ENCODE peak calls at places on chromosomes 12 and 14, in seven cellular contexts. One of them, this sample, is unnamed.

GRCh38 chr12:130576286-130576933 is 139.7 kb downstream of the RIMBP2 start:
- DNase-seq in tibial nerve: no peak
- DNase-seq in lung: no peak
- DNase-seq in bronchial epithelial cell: no peak
- DNase-seq in HFF-Myc: no peak
- DNase-seq in CD8-positive, alpha-beta T cell: no peak
- DNase-seq in astrocyte of the spinal cord: no peak
- DNase-seq in this sample: no peak

GRCh38 chr12:47222960-47223847 is 143.4 kb upstream of the AMIGO2 start:
- DNase-seq in tibial nerve: no peak
- DNase-seq in lung: no peak
- DNase-seq in bronchial epithelial cell: no peak
- DNase-seq in HFF-Myc: no peak
- DNase-seq in CD8-positive, alpha-beta T cell: no peak
- DNase-seq in astrocyte of the spinal cord: peak; percentile 25
- DNase-seq in this sample: no peak

GRCh38 chr14:73221945-73222344 is 15.4 kb upstream of the PAPLN start:
- DNase-seq in tibial nerve: no peak
- DNase-seq in lung: no peak
- DNase-seq in bronchial epithelial cell: no peak
- DNase-seq in HFF-Myc: no peak
- DNase-seq in CD8-positive, alpha-beta T cell: no peak
- DNase-seq in astrocyte of the spinal cord: no peak
- DNase-seq in this sample: no peak

GRCh38 chr14:100306506-100307214 is 416 bp upstream of the SLC25A29 start:
- DNase-seq in tibial nerve: peak; percentile 81
- DNase-seq in lung: peak; percentile 82
- DNase-seq in bronchial epithelial cell: peak; percentile 40
- DNase-seq in HFF-Myc: no peak
- DNase-seq in CD8-positive, alpha-beta T cell: peak; percentile 67
- DNase-seq in astrocyte of the spinal cord: peak; percentile 78
- DNase-seq in this sample: peak; percentile 81

GRCh38 chr14:58807271-58807670 is 169.5 kb downstream of the DACT1 start:
- DNase-seq in tibial nerve: no peak
- DNase-seq in lung: no peak
- DNase-seq in bronchial epithelial cell: no peak
- DNase-seq in HFF-Myc: no peak
- DNase-seq in CD8-positive, alpha-beta T cell: no peak
- DNase-seq in astrocyte of the spinal cord: no peak
- DNase-seq in this sample: no peak

GRCh38 chr14:99476864-99477263 is 3.8 kb downstream of the SETD3 start:
- DNase-seq in tibial nerve: no peak
- DNase-seq in lung: no peak
- DNase-seq in bronchial epithelial cell: peak; percentile 68
- DNase-seq in HFF-Myc: no peak
- DNase-seq in CD8-positive, alpha-beta T cell: no peak
- DNase-seq in astrocyte of the spinal cord: no peak
- DNase-seq in this sample: peak; percentile 10

GRCh38 chr12:2236501-2237294 is 183.9 kb downstream of the CACNA1C start:
- DNase-seq in tibial nerve: no peak
- DNase-seq in lung: no peak
- DNase-seq in bronchial epithelial cell: no peak
- DNase-seq in HFF-Myc: no peak
- DNase-seq in CD8-positive, alpha-beta T cell: no peak
- DNase-seq in astrocyte of the spinal cord: no peak
- DNase-seq in this sample: no peak

GRCh38 chr12:5554711-5555110 is 122.8 kb downstream of the NTF3 start:
- DNase-seq in tibial nerve: no peak
- DNase-seq in lung: no peak
- DNase-seq in bronchial epithelial cell: no peak
- DNase-seq in HFF-Myc: peak; percentile 69
- DNase-seq in CD8-positive, alpha-beta T cell: no peak
- DNase-seq in astrocyte of the spinal cord: peak; percentile 30
- DNase-seq in this sample: no peak

GRCh38 chr12:52814710-52815155 is 817 bp upstream of the KRT4 start:
- DNase-seq in tibial nerve: no peak
- DNase-seq in lung: no peak
- DNase-seq in bronchial epithelial cell: no peak
- DNase-seq in HFF-Myc: no peak
- DNase-seq in CD8-positive, alpha-beta T cell: no peak
- DNase-seq in astrocyte of the spinal cord: no peak
- DNase-seq in this sample: no peak

GRCh38 chr14:72743626-72744025 is 150.3 kb downstream of the DPF3 start:
- DNase-seq in tibial nerve: no peak
- DNase-seq in lung: peak; percentile 18
- DNase-seq in bronchial epithelial cell: no peak
- DNase-seq in HFF-Myc: no peak
- DNase-seq in CD8-positive, alpha-beta T cell: no peak
- DNase-seq in astrocyte of the spinal cord: peak; percentile 3
- DNase-seq in this sample: no peak

GRCh38 chr12:51820721-51821422 is 27.6 kb downstream of the FIGNL2 start:
- DNase-seq in tibial nerve: no peak
- DNase-seq in lung: no peak
- DNase-seq in bronchial epithelial cell: no peak
- DNase-seq in HFF-Myc: no peak
- DNase-seq in CD8-positive, alpha-beta T cell: peak; percentile 78
- DNase-seq in astrocyte of the spinal cord: peak; percentile 38
- DNase-seq in this sample: no peak

GRCh38 chr14:95470942-95471499 is 45.4 kb downstream of the SYNE3 start:
- DNase-seq in tibial nerve: no peak
- DNase-seq in lung: no peak
- DNase-seq in bronchial epithelial cell: no peak
- DNase-seq in HFF-Myc: no peak
- DNase-seq in CD8-positive, alpha-beta T cell: no peak
- DNase-seq in astrocyte of the spinal cord: no peak
- DNase-seq in this sample: no peak

GRCh38 chr12:544941-545635 is 85.3 kb downstream of the B4GALNT3 start:
- DNase-seq in tibial nerve: no peak
- DNase-seq in lung: no peak
- DNase-seq in bronchial epithelial cell: no peak
- DNase-seq in HFF-Myc: no peak
- DNase-seq in CD8-positive, alpha-beta T cell: no peak
- DNase-seq in astrocyte of the spinal cord: no peak
- DNase-seq in this sample: no peak

DNA sequence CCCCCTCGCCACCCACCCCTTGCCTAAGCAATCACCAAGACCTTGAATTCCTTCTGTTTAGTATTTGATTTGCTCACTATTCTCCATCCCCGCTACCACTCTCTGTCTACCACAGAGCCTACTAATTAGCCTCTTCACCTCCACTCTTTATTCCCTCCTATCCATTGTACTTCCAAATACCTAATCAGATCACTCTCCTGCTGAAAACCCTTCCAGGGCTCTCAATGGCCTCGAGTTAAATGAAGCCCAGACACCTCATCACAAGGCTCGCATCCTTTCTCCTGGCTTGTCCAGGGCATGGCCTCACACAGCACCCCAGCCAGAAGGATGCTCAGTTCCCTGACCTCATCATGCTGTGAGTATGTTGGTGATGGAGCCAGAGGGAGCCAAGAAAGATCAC is 71.5 kb upstream of the PRMT8 start:
- DNase-seq in tibial nerve: no peak
- DNase-seq in lung: no peak
- DNase-seq in bronchial epithelial cell: no peak
- DNase-seq in HFF-Myc: no peak
- DNase-seq in CD8-positive, alpha-beta T cell: no peak
- DNase-seq in astrocyte of the spinal cord: no peak
- DNase-seq in this sample: no peak
- TF ChIP-seq CTCF in tibial nerve: no peak
- TF ChIP-seq CTCF in lung: no peak
- TF ChIP-seq CTCF in bronchial epithelial cell: no peak
- TF ChIP-seq CTCF in HFF-Myc: no peak
- TF ChIP-seq CTCF in CD8-positive, alpha-beta T cell: no peak
- TF ChIP-seq CTCF in astrocyte of the spinal cord: no peak
- TF ChIP-seq CTCF in this sample: no peak

GRCh38 chr14:60220917-60221316 is 28.1 kb upstream of the PPM1A start:
- DNase-seq in tibial nerve: no peak
- DNase-seq in lung: no peak
- DNase-seq in bronchial epithelial cell: no peak
- DNase-seq in HFF-Myc: no peak
- DNase-seq in CD8-positive, alpha-beta T cell: no peak
- DNase-seq in astrocyte of the spinal cord: no peak
- DNase-seq in this sample: no peak
- TF ChIP-seq CTCF in tibial nerve: no peak
- TF ChIP-seq CTCF in lung: no peak
- TF ChIP-seq CTCF in bronchial epithelial cell: no peak
- TF ChIP-seq CTCF in HFF-Myc: no peak
- TF ChIP-seq CTCF in CD8-positive, alpha-beta T cell: no peak
- TF ChIP-seq CTCF in astrocyte of the spinal cord: no peak
- TF ChIP-seq CTCF in this sample: no peak

DNA sequence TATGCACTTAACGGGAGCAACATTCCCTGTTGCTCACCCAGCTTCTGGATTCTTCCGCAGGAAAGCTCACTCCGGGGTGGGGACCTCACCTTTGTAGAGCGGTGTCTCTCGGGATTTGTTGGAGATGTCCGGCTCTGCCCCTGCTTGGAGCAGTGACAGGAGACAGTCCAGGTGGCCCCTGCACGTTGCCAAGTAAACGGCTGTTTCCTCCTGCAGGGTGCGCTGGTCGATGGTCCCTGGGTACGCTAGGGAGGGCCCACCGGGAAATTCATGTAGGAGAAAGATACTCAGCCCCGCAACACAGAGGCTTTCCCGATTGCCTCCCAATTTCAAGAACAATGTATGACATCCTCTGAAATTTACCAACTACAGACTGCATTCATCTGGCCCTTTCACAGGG is 23.1 kb downstream of the ASB2 start:
- DNase-seq in tibial nerve: no peak
- DNase-seq in lung: no peak
- DNase-seq in bronchial epithelial cell: no peak
- DNase-seq in HFF-Myc: no peak
- DNase-seq in CD8-positive, alpha-beta T cell: no peak
- DNase-seq in astrocyte of the spinal cord: no peak
- DNase-seq in this sample: no peak
- TF ChIP-seq CTCF in tibial nerve: no peak
- TF ChIP-seq CTCF in lung: no peak
- TF ChIP-seq CTCF in bronchial epithelial cell: no peak
- TF ChIP-seq CTCF in HFF-Myc: no peak
- TF ChIP-seq CTCF in CD8-positive, alpha-beta T cell: no peak
- TF ChIP-seq CTCF in astrocyte of the spinal cord: no peak
- TF ChIP-seq CTCF in this sample: no peak

GRCh38 chr14:54794148-54794547 is 108.5 kb downstream of the GCH1 start:
- DNase-seq in tibial nerve: no peak
- DNase-seq in lung: no peak
- DNase-seq in bronchial epithelial cell: no peak
- DNase-seq in HFF-Myc: no peak
- DNase-seq in CD8-positive, alpha-beta T cell: no peak
- DNase-seq in astrocyte of the spinal cord: no peak
- DNase-seq in this sample: no peak
- TF ChIP-seq CTCF in tibial nerve: no peak
- TF ChIP-seq CTCF in lung: no peak
- TF ChIP-seq CTCF in bronchial epithelial cell: no peak
- TF ChIP-seq CTCF in HFF-Myc: no peak
- TF ChIP-seq CTCF in CD8-positive, alpha-beta T cell: no peak
- TF ChIP-seq CTCF in astrocyte of the spinal cord: no peak
- TF ChIP-seq CTCF in this sample: no peak

GRCh38 chr14:106826833-106827369 is 1300.5 kb downstream of the TMEM121 start:
- DNase-seq in tibial nerve: no peak
- DNase-seq in lung: no peak
- DNase-seq in bronchial epithelial cell: peak; percentile 26
- DNase-seq in HFF-Myc: no peak
- DNase-seq in CD8-positive, alpha-beta T cell: no peak
- DNase-seq in astrocyte of the spinal cord: no peak
- DNase-seq in this sample: no peak

DNA sequence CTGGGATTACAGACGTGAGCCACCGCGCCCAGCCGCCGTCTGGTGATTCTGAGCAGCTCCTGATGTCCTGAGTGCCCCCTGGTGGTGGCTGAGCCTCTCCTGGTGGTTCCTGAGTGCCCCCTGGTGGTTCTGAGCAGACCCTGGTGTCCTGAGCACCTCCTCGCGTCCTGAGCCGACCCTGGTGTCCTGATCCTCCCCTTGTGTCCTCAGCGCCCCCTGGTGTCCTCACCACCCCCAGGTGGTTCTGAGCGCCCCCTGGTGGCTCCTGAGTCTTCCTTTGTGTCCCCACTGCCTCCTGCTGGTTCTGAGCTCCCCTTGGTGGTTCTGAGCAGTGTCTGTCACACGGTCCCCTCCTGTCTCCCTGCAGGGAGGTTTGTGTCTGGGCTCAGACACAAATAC is 1304.9 kb downstream of the TMEM121 start:
- DNase-seq in tibial nerve: no peak
- DNase-seq in lung: no peak
- DNase-seq in bronchial epithelial cell: no peak
- DNase-seq in HFF-Myc: no peak
- DNase-seq in CD8-positive, alpha-beta T cell: peak; percentile 20
- DNase-seq in astrocyte of the spinal cord: no peak
- DNase-seq in this sample: no peak
- TF ChIP-seq CTCF in tibial nerve: peak; percentile 7
- TF ChIP-seq CTCF in lung: no peak
- TF ChIP-seq CTCF in bronchial epithelial cell: peak; percentile 33
- TF ChIP-seq CTCF in HFF-Myc: peak; percentile 49
- TF ChIP-seq CTCF in CD8-positive, alpha-beta T cell: peak; percentile 58
- TF ChIP-seq CTCF in astrocyte of the spinal cord: peak; percentile 35
- TF ChIP-seq CTCF in this sample: peak; percentile 50

GRCh38 chr12:90167501-90167900 is 458.9 kb upstream of the ATP2B1 start:
- DNase-seq in tibial nerve: no peak
- DNase-seq in lung: no peak
- DNase-seq in bronchial epithelial cell: no peak
- DNase-seq in HFF-Myc: no peak
- DNase-seq in CD8-positive, alpha-beta T cell: no peak
- DNase-seq in astrocyte of the spinal cord: no peak
- DNase-seq in this sample: no peak

GRCh38 chr12:90166012-90166411 is 457.4 kb upstream of the ATP2B1 start:
- DNase-seq in tibial nerve: no peak
- DNase-seq in lung: no peak
- DNase-seq in bronchial epithelial cell: no peak
- DNase-seq in HFF-Myc: no peak
- DNase-seq in CD8-positive, alpha-beta T cell: no peak
- DNase-seq in astrocyte of the spinal cord: no peak
- DNase-seq in this sample: no peak

GRCh38 chr12:90166671-90167070 is 458.0 kb upstream of the ATP2B1 start:
- DNase-seq in tibial nerve: no peak
- DNase-seq in lung: no peak
- DNase-seq in bronchial epithelial cell: peak; percentile 71
- DNase-seq in HFF-Myc: no peak
- DNase-seq in CD8-positive, alpha-beta T cell: no peak
- DNase-seq in astrocyte of the spinal cord: no peak
- DNase-seq in this sample: no peak

GRCh38 chr12:90163975-90164374 is 455.3 kb upstream of the ATP2B1 start:
- DNase-seq in tibial nerve: no peak
- DNase-seq in lung: no peak
- DNase-seq in bronchial epithelial cell: no peak
- DNase-seq in HFF-Myc: no peak
- DNase-seq in CD8-positive, alpha-beta T cell: no peak
- DNase-seq in astrocyte of the spinal cord: no peak
- DNase-seq in this sample: peak; percentile 2
- TF ChIP-seq CTCF in tibial nerve: no peak
- TF ChIP-seq CTCF in lung: no peak
- TF ChIP-seq CTCF in bronchial epithelial cell: no peak
- TF ChIP-seq CTCF in HFF-Myc: peak; percentile 17
- TF ChIP-seq CTCF in CD8-positive, alpha-beta T cell: no peak
- TF ChIP-seq CTCF in astrocyte of the spinal cord: no peak
- TF ChIP-seq CTCF in this sample: no peak

GRCh38 chr14:40417777-40418401 is 985.7 kb upstream of the FBXO33 start:
- DNase-seq in tibial nerve: no peak
- DNase-seq in lung: no peak
- DNase-seq in bronchial epithelial cell: no peak
- DNase-seq in HFF-Myc: no peak
- DNase-seq in CD8-positive, alpha-beta T cell: no peak
- DNase-seq in astrocyte of the spinal cord: no peak
- DNase-seq in this sample: peak; percentile 61
- TF ChIP-seq CTCF in tibial nerve: peak; percentile 30
- TF ChIP-seq CTCF in lung: peak; percentile 9
- TF ChIP-seq CTCF in bronchial epithelial cell: peak; percentile 4
- TF ChIP-seq CTCF in HFF-Myc: peak; percentile 13
- TF ChIP-seq CTCF in CD8-positive, alpha-beta T cell: peak; percentile 15
- TF ChIP-seq CTCF in astrocyte of the spinal cord: peak; percentile 36
- TF ChIP-seq CTCF in this sample: peak; percentile 59